ENCODE peak calls at places on chromosome 16, in four cellular contexts. Q is IMR-90, L is GM12878, W is K562. N is an unnamed sample.

GRCh38 chr16:26598061-26598460 is 468.7 kb upstream of the C16orf82 start:
- DNase-seq in Q (no peak), L (no peak), W (peak), N (no peak)

GRCh38 chr16:50308237-50308965 is 42.0 kb downstream of the ADCY7 start:
- DNase-seq in W (no peak), Q (no peak), L (no peak), N (peak)

GRCh38 chr16:86984286-86984685 is 332.9 kb downstream of the C16orf95 start:
- DNase-seq in Q (no peak), L (no peak), W (no peak), N (no peak)

GRCh38 chr16:87550510-87550961 is 51.8 kb upstream of the JPH3 start:
- DNase-seq in Q (no peak), W (peak), L (no peak), N (peak)

GRCh38 chr16:23847938-23848337 is 12.2 kb downstream of the PRKCB start:
- DNase-seq in Q (no peak), L (no peak), W (peak), N (no peak)

GRCh38 chr16:31421587-31421986 is 6.6 kb downstream of the COX6A2 start:
- DNase-seq in W (no peak), Q (no peak), L (peak), N (no peak)

GRCh38 chr16:17780181-17780580 is 309.4 kb upstream of the XYLT1 start:
- DNase-seq in L (no peak), W (no peak), Q (peak), N (no peak)

GRCh38 chr16:75565640-75566039 is 539 bp upstream of the GABARAPL2 start:
- DNase-seq in Q (no peak), W (no peak), L (no peak), N (no peak)

GRCh38 chr16:50953266-50953665 is 197.8 kb downstream of the SALL1 start:
- DNase-seq in Q (no peak), L (no peak), W (no peak), N (no peak)

GRCh38 chr16:55703003-55704001 is 47.5 kb downstream of the SLC6A2 start:
- DNase-seq in W (peak), Q (peak), L (no peak), N (no peak)

GRCh38 chr16:57127836-57128235 is 35.5 kb downstream of the CPNE2 start:
- DNase-seq in L (no peak), W (no peak), Q (no peak), N (no peak)

GRCh38 chr16:57473176-57473840 is 10.8 kb downstream of the POLR2C start:
- DNase-seq in W (no peak), L (no peak), Q (no peak), N (no peak)

GRCh38 chr16:22968931-22969330 is 155.0 kb downstream of the HS3ST2 start:
- DNase-seq in L (no peak), W (no peak), Q (no peak), N (no peak)

GRCh38 chr16:74556375-74556922 is 50.5 kb downstream of the GLG1 start:
- DNase-seq in L (no peak), W (no peak), Q (no peak), N (no peak)

GRCh38 chr16:12896562-12896961 is 4.8 kb upstream of the SHISA9 start:
- DNase-seq in L (no peak), W (peak), Q (no peak), N (no peak)

GRCh38 chr16:79334127-79334526 is 266.4 kb downstream of the MAF start:
- DNase-seq in Q (no peak), W (peak), L (no peak), N (no peak)

GRCh38 chr16:88637797-88638196 is 575 bp upstream of the IL17C start:
- DNase-seq in W (no peak), L (no peak), Q (no peak), N (no peak)

GRCh38 chr16:88640039-88640495 is 1.7 kb downstream of the IL17C start:
- DNase-seq in L (no peak), Q (no peak), W (no peak), N (no peak)

GRCh38 chr16:88638323-88639230 is at the start of gene IL17C:
- DNase-seq in L (no peak), W (peak), Q (no peak), N (no peak)

GRCh38 chr16:88640520-88641247 is 2.3 kb downstream of the IL17C start:
- DNase-seq in W (no peak), Q (no peak), L (no peak), N (no peak)

GRCh38 chr16:88639231-88640038 is 1.1 kb downstream of the IL17C start:
- DNase-seq in L (no peak), W (no peak), Q (no peak), N (peak)
- TF ChIP-seq CHD1 in L (no peak), W (no peak), Q (no peak), N (no peak)

DNA sequence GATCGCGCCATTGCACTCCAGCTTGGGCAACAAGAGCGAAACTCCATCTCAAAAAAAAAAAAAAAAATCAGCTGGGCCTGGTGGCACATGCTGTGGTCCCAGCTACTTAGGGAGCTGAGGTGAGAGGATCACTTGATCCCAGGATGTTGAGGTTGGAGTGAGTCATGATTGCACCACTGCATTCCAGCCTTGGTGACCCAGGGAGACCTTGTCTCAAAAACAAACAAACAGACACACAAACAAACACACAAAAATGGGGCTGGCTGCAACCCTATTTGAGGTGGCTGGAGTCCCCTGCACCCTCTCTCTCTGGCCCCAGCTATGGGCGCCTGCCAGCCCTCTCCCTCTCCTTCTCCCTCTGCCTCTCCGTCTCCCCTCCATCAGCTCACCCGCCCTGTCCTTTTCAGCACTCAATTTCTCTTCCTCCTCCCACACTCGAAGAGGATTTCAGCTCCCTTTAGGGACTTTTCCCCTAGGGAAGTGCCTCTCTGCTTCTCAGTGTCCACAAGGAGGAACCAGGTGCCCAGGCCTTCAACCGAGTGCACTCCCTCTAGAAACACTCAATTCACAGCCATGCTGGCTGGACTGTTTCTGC is 17.5 kb upstream of the TFAP4 start:
- DNase-seq in Q (peak), L (no peak), W (no peak), N (no peak)
- TF ChIP-seq CHD1 in Q (no peak), L (no peak), W (no peak), N (no peak)

GRCh38 chr16:19559242-19559910 is 3.9 kb downstream of the VPS35L start:
- DNase-seq in Q (peak), W (peak), L (no peak), N (no peak)
- TF ChIP-seq CHD1 in Q (no peak), W (no peak), L (no peak), N (no peak)

DNA sequence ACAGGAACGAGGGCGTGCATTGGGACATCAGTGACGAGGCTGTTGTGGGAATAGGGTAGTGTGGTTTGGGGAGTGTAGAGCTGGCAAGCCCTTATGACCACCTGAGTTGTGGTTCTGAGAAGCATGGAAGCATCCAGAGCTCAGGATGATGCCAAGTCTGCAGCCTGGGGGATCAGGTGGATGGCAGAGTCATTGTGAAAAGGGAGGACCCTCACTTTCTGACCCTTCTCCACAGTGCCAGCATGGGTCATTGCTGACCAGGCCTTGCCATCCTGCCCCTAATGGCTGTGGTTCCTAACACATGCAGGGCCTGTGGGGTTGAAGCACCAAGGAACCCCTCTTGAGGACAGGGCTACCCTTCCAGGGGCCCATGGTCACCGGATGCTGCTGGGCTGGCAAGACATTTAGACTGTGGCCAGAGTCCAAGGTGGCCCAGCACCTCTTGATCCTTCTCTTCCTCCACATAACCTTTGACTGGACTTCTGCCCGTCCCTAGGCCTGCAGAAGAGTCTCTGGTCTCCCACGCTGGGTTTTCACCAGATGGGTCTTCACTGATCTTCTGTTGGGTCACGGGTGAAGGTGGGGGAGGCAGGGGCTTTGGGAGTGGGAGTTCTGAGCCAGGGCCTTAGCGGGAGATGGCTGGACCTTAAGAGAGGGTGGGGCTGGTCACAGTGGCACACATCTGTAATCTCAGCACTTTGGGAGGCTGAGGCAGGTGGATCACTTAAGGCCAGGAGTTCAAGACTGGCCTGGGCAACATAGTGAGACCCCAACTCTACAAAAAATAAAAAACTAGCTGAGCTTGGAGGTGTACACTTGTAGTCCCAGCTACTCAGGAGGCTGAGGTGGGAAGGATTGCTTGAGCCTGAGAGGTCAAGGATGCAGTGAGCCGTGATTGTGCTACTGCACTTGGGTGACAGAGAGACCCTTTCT is 2.0 kb upstream of the PLA2G15 start:
- DNase-seq in L (no peak), W (no peak), Q (no peak), N (no peak)
- TF ChIP-seq CHD1 in L (no peak), W (no peak), Q (no peak), N (no peak)

GRCh38 chr16:1638757-1639156 is 26.6 kb downstream of the CRAMP1 start:
- DNase-seq in Q (no peak), L (no peak), W (no peak), N (no peak)

GRCh38 chr16:1641261-1641660 is 29.1 kb downstream of the CRAMP1 start:
- DNase-seq in L (no peak), W (no peak), Q (no peak), N (no peak)

GRCh38 chr16:1639840-1640239 is 27.7 kb downstream of the CRAMP1 start:
- DNase-seq in L (no peak), W (no peak), Q (no peak), N (no peak)

GRCh38 chr16:1639282-1639681 is 27.1 kb downstream of the CRAMP1 start:
- DNase-seq in Q (no peak), L (no peak), W (no peak), N (no peak)

DNA sequence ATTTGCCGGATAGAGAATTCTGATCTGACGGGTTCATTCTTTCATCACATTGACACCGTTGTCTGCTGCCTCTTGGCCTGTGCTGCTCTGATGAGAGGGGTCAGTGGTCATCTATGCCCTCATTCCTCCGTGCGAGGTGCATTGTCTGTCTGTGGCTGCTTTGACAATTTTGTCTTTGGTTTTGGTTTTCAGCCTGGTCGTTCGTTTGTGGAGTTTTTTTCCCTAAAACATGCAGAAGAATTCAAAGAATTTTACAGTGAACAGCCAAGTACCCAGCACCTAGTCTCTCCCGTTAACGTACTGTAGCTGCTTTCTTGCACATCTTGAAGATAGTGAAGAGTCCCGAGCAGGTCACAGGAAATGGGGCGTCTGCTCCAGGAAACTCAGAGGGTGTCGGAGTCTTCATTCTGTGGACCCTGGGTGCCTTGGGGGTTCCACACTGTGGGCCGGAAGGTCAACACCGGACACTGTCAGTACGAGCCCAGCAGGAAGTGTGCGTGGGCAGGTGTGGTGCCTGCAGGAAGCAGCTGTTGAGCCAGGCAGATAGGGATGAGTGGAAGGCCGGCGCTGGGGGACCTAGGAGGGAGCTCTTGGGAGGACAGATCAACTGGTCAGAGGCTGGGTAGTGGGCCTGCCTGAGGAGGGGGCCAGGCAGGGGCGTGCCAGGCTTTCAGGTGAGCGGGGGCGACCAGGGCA is 28.2 kb downstream of the CRAMP1 start:
- DNase-seq in Q (no peak), W (no peak), L (no peak), N (no peak)
- TF ChIP-seq CHD1 in Q (no peak), W (no peak), L (no peak), N (no peak)

GRCh38 chr16:5060073-5060641 is 5.6 kb downstream of the C16orf89 start:
- DNase-seq in W (peak), L (no peak), Q (no peak), N (peak)

GRCh38 chr16:5056347-5056746 is 9.4 kb downstream of the C16orf89 start:
- DNase-seq in L (no peak), W (peak), Q (no peak), N (no peak)

GRCh38 chr16:5058476-5058875 is 7.3 kb downstream of the C16orf89 start:
- DNase-seq in Q (no peak), W (peak), L (no peak), N (peak)

GRCh38 chr16:5059386-5060072 is 6.2 kb downstream of the C16orf89 start:
- DNase-seq in Q (no peak), W (no peak), L (no peak), N (no peak)

GRCh38 chr16:5054876-5055865 is 10.6 kb downstream of the C16orf89 start:
- DNase-seq in Q (no peak), W (no peak), L (no peak), N (no peak)
- TF ChIP-seq CHD1 in Q (no peak), W (no peak), L (no peak), N (no peak)

DNA sequence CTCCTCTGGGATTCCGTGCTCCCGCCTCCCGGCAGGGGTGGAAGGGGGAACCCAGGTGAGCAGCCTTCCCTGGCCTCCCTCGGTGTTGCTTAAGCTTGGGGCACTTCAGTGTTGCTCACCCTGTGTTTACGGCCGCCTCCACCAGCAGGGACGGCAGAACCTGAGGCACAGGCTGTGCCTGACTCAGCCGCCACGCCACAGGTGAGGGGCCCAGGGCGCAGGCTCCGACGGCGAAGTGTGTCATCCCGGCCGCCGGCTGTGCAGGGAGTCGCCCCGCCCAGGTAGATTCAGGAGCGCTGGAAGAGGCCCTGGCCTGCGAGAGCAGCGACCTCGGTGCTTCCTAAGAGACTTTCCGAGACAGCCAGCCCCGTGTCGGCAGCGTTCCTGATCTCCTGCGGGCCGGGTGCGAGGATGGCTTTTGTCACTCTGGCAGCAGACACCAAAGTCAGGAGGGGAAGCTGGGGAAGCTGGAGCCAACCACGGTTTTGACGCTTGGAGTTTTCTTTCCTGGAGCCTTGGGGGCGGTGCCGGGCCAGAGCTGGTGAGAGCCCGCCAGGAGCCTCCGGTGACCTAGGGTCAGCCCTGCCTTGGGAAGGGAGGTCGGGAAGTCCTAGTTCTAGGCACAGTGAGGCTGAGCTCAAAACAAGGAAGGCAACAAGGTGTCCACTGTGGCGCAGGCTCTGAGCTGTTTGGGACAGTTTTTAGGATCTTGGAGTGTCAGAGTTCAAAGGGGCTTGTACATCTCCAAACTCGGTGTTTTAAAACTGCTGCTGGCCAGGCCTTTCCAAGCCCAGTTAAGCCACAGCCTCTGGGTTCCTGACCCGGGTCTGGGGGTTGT is 2.1 kb downstream of the GSE1 start:
- DNase-seq in L (no peak), Q (no peak), W (no peak), N (peak)
- TF ChIP-seq CHD1 in L (no peak), Q (no peak), W (peak), N (no peak)

DNA sequence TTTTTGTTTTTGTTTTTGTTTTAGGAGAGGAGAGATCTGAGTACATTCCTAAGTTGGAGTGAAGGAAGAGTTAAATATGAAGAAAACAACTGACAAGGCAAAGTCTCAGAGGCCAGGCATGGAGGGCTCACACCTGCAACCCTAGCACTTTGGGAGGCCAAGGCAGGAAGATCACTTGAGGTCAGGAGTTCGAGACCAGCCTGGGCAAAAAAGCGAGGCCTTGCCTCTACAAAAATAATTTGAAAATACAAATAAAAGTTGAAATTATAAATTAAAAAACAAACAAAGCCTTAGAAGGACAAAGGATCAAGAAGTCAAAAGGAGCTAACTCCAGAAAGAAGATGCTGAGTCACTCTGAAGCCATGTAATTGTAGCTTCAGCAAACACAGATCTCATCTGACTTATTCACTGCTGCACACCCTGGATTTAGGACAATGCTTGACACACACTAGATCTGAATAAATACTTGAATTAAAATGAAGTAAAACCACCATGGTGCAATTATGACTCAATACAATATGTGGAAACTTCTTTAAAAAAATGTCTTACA is 9.1 kb downstream of the CEP20 start:
- DNase-seq in W (peak), L (no peak), Q (peak), N (no peak)
- TF ChIP-seq CHD1 in W (no peak), L (no peak), Q (no peak), N (no peak)